ENCODE peak calls at places on chromosome 22, in ten cellular contexts. One of them, this sample, is unnamed.

GRCh38 chr22:48802576-48802975 is 1025.1 kb downstream of the BRD1 start:
- DNase-seq in naive thymus-derived CD4-positive, alpha-beta T cell: no peak
- DNase-seq in H7: peak
- DNase-seq in lower leg skin: peak
- DNase-seq in MG63: no peak
- DNase-seq in foreskin fibroblast: no peak
- DNase-seq in SJCRH30: no peak
- DNase-seq in heart left ventricle: no peak
- DNase-seq in AG10803: no peak
- DNase-seq in cardiac muscle cell: no peak
- DNase-seq in this sample: no peak

GRCh38 chr22:16917144-16918003 is 90.6 kb downstream of the GAB4 start:
- DNase-seq in AG10803: peak
- DNase-seq in foreskin fibroblast: peak
- DNase-seq in heart left ventricle: peak
- DNase-seq in H7: peak
- DNase-seq in naive thymus-derived CD4-positive, alpha-beta T cell: peak
- DNase-seq in lower leg skin: peak
- DNase-seq in cardiac muscle cell: peak
- DNase-seq in SJCRH30: peak
- DNase-seq in MG63: peak
- DNase-seq in this sample: peak

GRCh38 chr22:30129636-30130035 is 49.4 kb downstream of the HORMAD2 start:
- DNase-seq in cardiac muscle cell: no peak
- DNase-seq in MG63: no peak
- DNase-seq in foreskin fibroblast: no peak
- DNase-seq in heart left ventricle: no peak
- DNase-seq in H7: no peak
- DNase-seq in AG10803: no peak
- DNase-seq in lower leg skin: no peak
- DNase-seq in SJCRH30: no peak
- DNase-seq in naive thymus-derived CD4-positive, alpha-beta T cell: no peak
- DNase-seq in this sample: no peak

GRCh38 chr22:31272522-31273446 is 19.5 kb downstream of the PIK3IP1 start:
- DNase-seq in cardiac muscle cell: peak
- DNase-seq in H7: peak
- DNase-seq in SJCRH30: peak
- DNase-seq in naive thymus-derived CD4-positive, alpha-beta T cell: no peak
- DNase-seq in MG63: peak
- DNase-seq in heart left ventricle: peak
- DNase-seq in AG10803: peak
- DNase-seq in lower leg skin: no peak
- DNase-seq in foreskin fibroblast: peak
- DNase-seq in this sample: no peak

GRCh38 chr22:17570851-17571631 is 7.7 kb downstream of the SLC25A18 start:
- DNase-seq in AG10803: peak
- DNase-seq in naive thymus-derived CD4-positive, alpha-beta T cell: no peak
- DNase-seq in H7: no peak
- DNase-seq in heart left ventricle: peak
- DNase-seq in MG63: peak
- DNase-seq in SJCRH30: peak
- DNase-seq in foreskin fibroblast: peak
- DNase-seq in cardiac muscle cell: peak
- DNase-seq in lower leg skin: peak
- DNase-seq in this sample: no peak

GRCh38 chr22:48619721-48620120 is 1208.0 kb downstream of the BRD1 start:
- DNase-seq in AG10803: no peak
- DNase-seq in naive thymus-derived CD4-positive, alpha-beta T cell: no peak
- DNase-seq in SJCRH30: no peak
- DNase-seq in MG63: no peak
- DNase-seq in cardiac muscle cell: no peak
- DNase-seq in heart left ventricle: no peak
- DNase-seq in foreskin fibroblast: no peak
- DNase-seq in H7: no peak
- DNase-seq in lower leg skin: no peak
- DNase-seq in this sample: no peak

GRCh38 chr22:17699696-17700330 is 61.3 kb downstream of the BCL2L13 start:
- DNase-seq in foreskin fibroblast: no peak
- DNase-seq in lower leg skin: no peak
- DNase-seq in H7: no peak
- DNase-seq in naive thymus-derived CD4-positive, alpha-beta T cell: no peak
- DNase-seq in SJCRH30: no peak
- DNase-seq in AG10803: no peak
- DNase-seq in heart left ventricle: no peak
- DNase-seq in cardiac muscle cell: no peak
- DNase-seq in MG63: no peak
- DNase-seq in this sample: no peak

GRCh38 chr22:19811811-19812771 is 42.6 kb downstream of the GNB1L start:
- DNase-seq in MG63: no peak
- DNase-seq in AG10803: no peak
- DNase-seq in foreskin fibroblast: no peak
- DNase-seq in naive thymus-derived CD4-positive, alpha-beta T cell: peak
- DNase-seq in H7: peak
- DNase-seq in cardiac muscle cell: no peak
- DNase-seq in SJCRH30: no peak
- DNase-seq in lower leg skin: peak
- DNase-seq in heart left ventricle: no peak
- DNase-seq in this sample: no peak

GRCh38 chr22:19806213-19807160 is 45.9 kb downstream of the TBX1 start:
- DNase-seq in MG63: peak
- DNase-seq in lower leg skin: peak
- DNase-seq in cardiac muscle cell: no peak
- DNase-seq in SJCRH30: no peak
- DNase-seq in AG10803: no peak
- DNase-seq in naive thymus-derived CD4-positive, alpha-beta T cell: no peak
- DNase-seq in foreskin fibroblast: no peak
- DNase-seq in heart left ventricle: no peak
- DNase-seq in H7: peak
- DNase-seq in this sample: no peak

GRCh38 chr22:29491012-29491411 is 11.0 kb downstream of the NEFH start:
- DNase-seq in lower leg skin: no peak
- DNase-seq in foreskin fibroblast: no peak
- DNase-seq in MG63: no peak
- DNase-seq in AG10803: no peak
- DNase-seq in SJCRH30: no peak
- DNase-seq in naive thymus-derived CD4-positive, alpha-beta T cell: no peak
- DNase-seq in H7: no peak
- DNase-seq in heart left ventricle: no peak
- DNase-seq in cardiac muscle cell: no peak
- DNase-seq in this sample: no peak

GRCh38 chr22:40509401-40510134 is 127.0 kb downstream of the MRTFA start:
- DNase-seq in heart left ventricle: peak
- DNase-seq in H7: no peak
- DNase-seq in AG10803: peak
- DNase-seq in SJCRH30: no peak
- DNase-seq in cardiac muscle cell: no peak
- DNase-seq in foreskin fibroblast: peak
- DNase-seq in naive thymus-derived CD4-positive, alpha-beta T cell: no peak
- DNase-seq in lower leg skin: peak
- DNase-seq in MG63: peak
- DNase-seq in this sample: no peak

GRCh38 chr22:32520612-32521011 is 46.0 kb downstream of the FBXO7 start:
- DNase-seq in SJCRH30: no peak
- DNase-seq in cardiac muscle cell: no peak
- DNase-seq in lower leg skin: no peak
- DNase-seq in MG63: no peak
- DNase-seq in naive thymus-derived CD4-positive, alpha-beta T cell: no peak
- DNase-seq in AG10803: no peak
- DNase-seq in foreskin fibroblast: no peak
- DNase-seq in heart left ventricle: no peak
- DNase-seq in H7: no peak
- DNase-seq in this sample: no peak

GRCh38 chr22:33083212-33083611 is 25.0 kb upstream of the SYN3 start:
- DNase-seq in SJCRH30: no peak
- DNase-seq in naive thymus-derived CD4-positive, alpha-beta T cell: no peak
- DNase-seq in foreskin fibroblast: no peak
- DNase-seq in lower leg skin: no peak
- DNase-seq in AG10803: no peak
- DNase-seq in H7: no peak
- DNase-seq in MG63: no peak
- DNase-seq in heart left ventricle: no peak
- DNase-seq in cardiac muscle cell: no peak
- DNase-seq in this sample: no peak

GRCh38 chr22:48744283-48744641 is 1083.4 kb downstream of the BRD1 start:
- DNase-seq in SJCRH30: no peak
- DNase-seq in AG10803: no peak
- DNase-seq in heart left ventricle: no peak
- DNase-seq in lower leg skin: peak
- DNase-seq in naive thymus-derived CD4-positive, alpha-beta T cell: peak
- DNase-seq in MG63: no peak
- DNase-seq in H7: peak
- DNase-seq in cardiac muscle cell: no peak
- DNase-seq in foreskin fibroblast: no peak
- DNase-seq in this sample: no peak

GRCh38 chr22:26648011-26648497 is 9.3 kb upstream of the MIAT start:
- DNase-seq in AG10803: no peak
- DNase-seq in H7: peak
- DNase-seq in foreskin fibroblast: no peak
- DNase-seq in cardiac muscle cell: no peak
- DNase-seq in SJCRH30: peak
- DNase-seq in naive thymus-derived CD4-positive, alpha-beta T cell: peak
- DNase-seq in heart left ventricle: no peak
- DNase-seq in lower leg skin: no peak
- DNase-seq in MG63: no peak
- DNase-seq in this sample: peak

GRCh38 chr22:44369916-44370804 is 57.4 kb upstream of the SHISAL1 start:
- DNase-seq in lower leg skin: no peak
- DNase-seq in H7: no peak
- DNase-seq in AG10803: peak
- DNase-seq in SJCRH30: no peak
- DNase-seq in MG63: no peak
- DNase-seq in heart left ventricle: no peak
- DNase-seq in naive thymus-derived CD4-positive, alpha-beta T cell: no peak
- DNase-seq in foreskin fibroblast: peak
- DNase-seq in cardiac muscle cell: no peak
- DNase-seq in this sample: no peak

GRCh38 chr22:45972091-45972867 is 4.7 kb downstream of the WNT7B start:
- DNase-seq in AG10803: no peak
- DNase-seq in lower leg skin: no peak
- DNase-seq in H7: peak
- DNase-seq in cardiac muscle cell: peak
- DNase-seq in foreskin fibroblast: no peak
- DNase-seq in heart left ventricle: no peak
- DNase-seq in SJCRH30: no peak
- DNase-seq in naive thymus-derived CD4-positive, alpha-beta T cell: no peak
- DNase-seq in MG63: no peak
- DNase-seq in this sample: no peak
- H3K4me3 ChIP-seq in AG10803: no peak
- H3K4me3 ChIP-seq in lower leg skin: no peak
- H3K4me3 ChIP-seq in H7: no peak
- H3K4me3 ChIP-seq in cardiac muscle cell: peak
- H3K4me3 ChIP-seq in foreskin fibroblast: no peak
- H3K4me3 ChIP-seq in heart left ventricle: peak
- H3K4me3 ChIP-seq in SJCRH30: no peak
- H3K4me3 ChIP-seq in naive thymus-derived CD4-positive, alpha-beta T cell: no peak
- H3K4me3 ChIP-seq in MG63: no peak
- H3K4me3 ChIP-seq in this sample: no peak

DNA sequence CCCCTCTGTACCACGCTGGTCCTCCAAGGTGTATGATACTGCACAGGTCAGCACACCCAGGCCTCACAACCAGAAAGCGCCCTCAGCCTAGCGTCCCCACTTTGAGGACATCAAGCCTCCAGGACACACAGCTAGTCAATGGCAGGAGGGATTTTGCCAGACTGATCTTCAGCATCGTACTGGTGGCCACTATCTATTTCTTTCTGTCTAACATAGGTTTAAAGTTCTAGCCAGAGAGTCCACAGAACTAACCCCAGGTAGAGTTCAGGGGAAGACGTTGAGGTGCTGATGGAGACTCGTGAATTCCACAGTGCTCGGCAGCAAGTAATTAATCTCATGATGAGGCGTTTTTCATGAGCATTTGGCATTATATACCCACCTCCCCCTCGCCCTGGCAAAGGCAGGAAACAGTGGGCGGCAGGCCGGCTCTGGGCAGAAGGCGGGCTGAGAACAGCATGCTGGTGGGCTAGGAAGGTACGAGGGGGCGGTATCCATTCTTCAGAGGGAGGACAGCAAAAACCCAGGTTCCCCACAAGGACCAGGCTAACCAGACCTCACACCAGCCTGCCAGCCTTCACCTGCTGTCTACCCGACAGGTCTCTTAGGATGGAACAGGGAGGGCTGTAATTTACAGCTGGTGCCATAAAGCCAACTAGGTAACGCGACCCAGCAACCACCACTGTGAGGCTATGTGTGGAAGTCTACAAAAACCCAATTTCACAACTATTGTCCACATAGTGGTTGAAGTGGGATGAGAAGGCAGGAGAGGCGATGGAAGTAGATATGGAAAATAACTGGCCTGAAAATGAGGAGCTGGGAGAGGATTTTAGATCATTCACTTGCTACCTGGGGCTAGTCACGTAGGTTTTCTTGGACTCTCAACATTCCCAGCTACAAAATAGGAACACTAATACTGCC is 18.5 kb downstream of the MYH9 start:
- DNase-seq in MG63: no peak
- DNase-seq in lower leg skin: no peak
- DNase-seq in naive thymus-derived CD4-positive, alpha-beta T cell: peak
- DNase-seq in SJCRH30: no peak
- DNase-seq in foreskin fibroblast: peak
- DNase-seq in H7: peak
- DNase-seq in heart left ventricle: no peak
- DNase-seq in cardiac muscle cell: no peak
- DNase-seq in AG10803: no peak
- DNase-seq in this sample: no peak
- H3K4me3 ChIP-seq in MG63: no peak
- H3K4me3 ChIP-seq in lower leg skin: no peak
- H3K4me3 ChIP-seq in naive thymus-derived CD4-positive, alpha-beta T cell: peak
- H3K4me3 ChIP-seq in SJCRH30: no peak
- H3K4me3 ChIP-seq in foreskin fibroblast: no peak
- H3K4me3 ChIP-seq in H7: no peak
- H3K4me3 ChIP-seq in heart left ventricle: no peak
- H3K4me3 ChIP-seq in cardiac muscle cell: no peak
- H3K4me3 ChIP-seq in AG10803: no peak
- H3K4me3 ChIP-seq in this sample: peak

GRCh38 chr22:38707984-38708383 is 2.2 kb downstream of the GTPBP1 start:
- DNase-seq in H7: no peak
- DNase-seq in naive thymus-derived CD4-positive, alpha-beta T cell: no peak
- DNase-seq in foreskin fibroblast: no peak
- DNase-seq in heart left ventricle: no peak
- DNase-seq in lower leg skin: no peak
- DNase-seq in SJCRH30: no peak
- DNase-seq in cardiac muscle cell: no peak
- DNase-seq in AG10803: no peak
- DNase-seq in MG63: no peak
- DNase-seq in this sample: no peak
- H3K4me3 ChIP-seq in H7: no peak
- H3K4me3 ChIP-seq in naive thymus-derived CD4-positive, alpha-beta T cell: peak
- H3K4me3 ChIP-seq in foreskin fibroblast: peak
- H3K4me3 ChIP-seq in heart left ventricle: no peak
- H3K4me3 ChIP-seq in lower leg skin: no peak
- H3K4me3 ChIP-seq in SJCRH30: no peak
- H3K4me3 ChIP-seq in cardiac muscle cell: no peak
- H3K4me3 ChIP-seq in AG10803: no peak
- H3K4me3 ChIP-seq in MG63: no peak
- H3K4me3 ChIP-seq in this sample: no peak

DNA sequence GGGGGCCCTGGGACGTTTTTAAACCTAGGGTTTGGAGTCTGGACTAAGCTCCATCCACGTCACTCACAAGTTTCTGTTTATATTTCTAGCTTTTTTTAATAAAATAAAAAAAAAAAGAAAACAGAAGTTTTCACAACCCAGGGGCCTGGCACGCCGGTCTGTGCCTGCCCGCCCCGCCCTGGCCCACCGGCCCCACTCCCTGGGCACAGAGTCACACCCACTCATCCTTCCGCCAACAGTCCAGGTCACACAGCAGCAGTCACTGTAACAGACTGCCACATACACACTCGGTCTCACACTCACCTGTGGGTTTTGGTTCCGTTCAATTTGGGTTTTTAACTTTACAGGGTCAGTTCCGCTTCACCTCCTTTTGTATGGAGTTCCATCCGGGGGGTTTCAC is 5.3 kb upstream of the ACR start:
- DNase-seq in SJCRH30: no peak
- DNase-seq in lower leg skin: no peak
- DNase-seq in foreskin fibroblast: no peak
- DNase-seq in heart left ventricle: no peak
- DNase-seq in H7: no peak
- DNase-seq in MG63: no peak
- DNase-seq in naive thymus-derived CD4-positive, alpha-beta T cell: no peak
- DNase-seq in cardiac muscle cell: no peak
- DNase-seq in AG10803: no peak
- DNase-seq in this sample: no peak
- H3K4me3 ChIP-seq in SJCRH30: no peak
- H3K4me3 ChIP-seq in lower leg skin: no peak
- H3K4me3 ChIP-seq in foreskin fibroblast: no peak
- H3K4me3 ChIP-seq in heart left ventricle: no peak
- H3K4me3 ChIP-seq in H7: no peak
- H3K4me3 ChIP-seq in MG63: no peak
- H3K4me3 ChIP-seq in naive thymus-derived CD4-positive, alpha-beta T cell: no peak
- H3K4me3 ChIP-seq in cardiac muscle cell: no peak
- H3K4me3 ChIP-seq in AG10803: no peak
- H3K4me3 ChIP-seq in this sample: no peak

This sample was measured in effector memory CD4-positive, alpha-beta T cell.